ENCODE peak calls at places on chromosomes 7 and 10, in seven cellular contexts. E is GM06990, P is HCT116, R is psoas muscle, L is Peyer's patch, F is WERI-Rb-1, T is esophagus squamous epithelium. O is an unnamed sample.

GRCh38 chr10:71777213-71777985 is 4.1 kb upstream of the VSIR start:
- DNase-seq in E (no peak), P (no peak), R (no peak), L (no peak), F (no peak), T (no peak), O (no peak)

GRCh38 chr10:71433983-71434744 is 37.4 kb downstream of the CDH23 start:
- DNase-seq in E (no peak), P (no peak), R (no peak), L (no peak), F (no peak), T (no peak), O (no peak)

GRCh38 chr7:17682586-17682985 is 257.7 kb downstream of the SNX13 start:
- DNase-seq in E (no peak), P (no peak), R (no peak), L (no peak), F (no peak), T (no peak), O (peak)

GRCh38 chr7:20172736-20173334 is 44.3 kb downstream of the MACC1 start:
- DNase-seq in E (no peak), P (peak), R (no peak), L (peak), F (peak), T (no peak), O (peak)

GRCh38 chr10:17122052-17122451 is 7.6 kb downstream of the CUBN start:
- DNase-seq in E (no peak), P (no peak), R (no peak), L (no peak), F (no peak), T (no peak), O (no peak)

GRCh38 chr10:75403144-75404022 is 1.8 kb upstream of the ZNF503 start:
- DNase-seq in E (peak), P (no peak), R (peak), L (no peak), F (peak), T (no peak), O (no peak)

GRCh38 chr10:79246209-79246581 is 101.1 kb upstream of the PPIF start:
- DNase-seq in E (no peak), P (no peak), R (peak), L (no peak), F (no peak), T (no peak), O (peak)

GRCh38 chr7:138610671-138611170 is 90.4 kb downstream of the SVOPL start:
- DNase-seq in E (no peak), P (no peak), R (no peak), L (no peak), F (no peak), T (no peak), O (no peak)

GRCh38 chr10:91796332-91797076 is 1.7 kb upstream of the TNKS2 start:
- DNase-seq in E (peak), P (no peak), R (no peak), L (peak), F (peak), T (no peak), O (peak)

GRCh38 chr7:54802841-54803240 is 43.8 kb upstream of the SEC61G start:
- DNase-seq in E (no peak), P (no peak), R (no peak), L (no peak), F (no peak), T (no peak), O (peak)

GRCh38 chr7:116953372-116953726 is at the start of gene ST7:
- DNase-seq in E (peak), P (peak), R (peak), L (peak), F (peak), T (no peak), O (peak)

GRCh38 chr10:69057951-69058297 is 30.0 kb upstream of the SRGN start:
- DNase-seq in E (no peak), P (no peak), R (no peak), L (no peak), F (no peak), T (no peak), O (peak)

GRCh38 chr10:131982185-131982756 is 548 bp upstream of the BNIP3 start:
- DNase-seq in E (peak), P (no peak), R (no peak), L (no peak), F (no peak), T (no peak), O (no peak)

GRCh38 chr10:124522903-124523260 is 61.3 kb downstream of the LHPP start:
- DNase-seq in E (no peak), P (no peak), R (peak), L (no peak), F (no peak), T (no peak), O (no peak)

GRCh38 chr10:15384154-15384553 is 13.1 kb upstream of the FAM171A1 start:
- DNase-seq in E (no peak), P (no peak), R (no peak), L (no peak), F (no peak), T (no peak), O (no peak)

GRCh38 chr10:105969884-105970377 is 1194.6 kb downstream of the SORCS1 start:
- DNase-seq in E (no peak), P (no peak), R (no peak), L (no peak), F (no peak), T (no peak), O (no peak)

GRCh38 chr7:33711231-33712019 is 193.9 kb upstream of the BMPER start:
- DNase-seq in E (no peak), P (no peak), R (no peak), L (no peak), F (peak), T (no peak), O (no peak)

GRCh38 chr10:24553051-24553612 is 170.6 kb downstream of the ARHGAP21 start:
- DNase-seq in E (no peak), P (no peak), R (no peak), L (no peak), F (no peak), T (no peak), O (no peak)

GRCh38 chr10:8034666-8035640 is 19.5 kb upstream of the GATA3 start:
- DNase-seq in E (no peak), P (no peak), R (peak), L (no peak), F (no peak), T (no peak), O (no peak)

GRCh38 chr7:2863461-2864066 is 19.5 kb upstream of the GNA12 start:
- DNase-seq in E (peak), P (peak), R (peak), L (peak), F (no peak), T (peak), O (peak)

GRCh38 chr10:98269435-98269912 is 1.5 kb upstream of the LOXL4 start:
- DNase-seq in E (no peak), P (peak), R (peak), L (no peak), F (no peak), T (no peak), O (peak)

GRCh38 chr7:40760293-40760964 is 625.6 kb downstream of the SUGCT start:
- DNase-seq in E (no peak), P (no peak), R (no peak), L (no peak), F (no peak), T (no peak), O (peak)

GRCh38 chr7:8436965-8437364 is 3.6 kb downstream of the NXPH1 start:
- DNase-seq in E (peak), P (peak), R (no peak), L (no peak), F (peak), T (no peak), O (peak)
- TF ChIP-seq CTCF in E (peak), P (peak), R (peak), L (no peak), F (peak), T (peak), O (peak)

GRCh38 chr10:100981178-100981710 is 6.1 kb downstream of the MRPL43 start:
- DNase-seq in E (no peak), P (no peak), R (no peak), L (no peak), F (no peak), T (no peak), O (no peak)
- H3K4me3 ChIP-seq in E (no peak), P (no peak), R (no peak), L (no peak), F (no peak), T (no peak), O (no peak)

GRCh38 chr10:36094091-36094490 is 452.0 kb upstream of the FZD8 start:
- DNase-seq in E (no peak), P (no peak), R (peak), L (no peak), F (no peak), T (no peak), O (no peak)

GRCh38 chr10:36086976-36087726 is 445.1 kb upstream of the FZD8 start:
- DNase-seq in E (no peak), P (no peak), R (no peak), L (no peak), F (no peak), T (no peak), O (no peak)

DNA sequence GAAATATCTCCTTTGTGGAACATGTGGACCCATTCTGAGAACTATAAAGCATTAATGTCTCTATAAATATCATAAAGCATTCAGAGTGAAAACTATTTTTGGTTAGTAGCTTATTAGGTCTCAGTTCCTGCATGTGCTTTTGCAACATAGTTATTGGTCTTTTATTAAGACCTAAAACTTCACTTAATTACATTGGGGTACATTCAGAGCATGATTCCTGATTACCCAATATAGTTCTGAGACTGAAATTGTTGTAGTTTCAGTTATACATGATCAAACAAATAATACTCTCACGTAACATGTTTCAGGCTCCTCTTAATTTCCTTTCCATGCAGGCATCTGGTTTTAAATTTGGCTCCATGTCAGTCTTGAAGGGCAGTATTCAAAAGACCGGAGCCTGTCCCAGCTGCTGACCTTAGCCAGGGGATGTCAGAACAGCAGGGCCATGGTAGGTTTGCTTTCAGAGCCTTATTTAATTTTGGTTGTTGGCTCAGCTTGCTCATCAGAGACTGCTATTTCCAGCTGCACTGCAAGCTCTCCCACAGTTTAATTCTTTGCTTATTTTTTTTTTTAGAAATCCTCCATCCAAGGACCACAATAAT is 447.8 kb upstream of the FZD8 start:
- DNase-seq in E (no peak), P (no peak), R (no peak), L (no peak), F (no peak), T (no peak), O (no peak)
- TF ChIP-seq CTCF in E (no peak), P (no peak), R (no peak), L (no peak), F (no peak), T (no peak), O (no peak)

GRCh38 chr7:70456729-70457128 is 675.2 kb upstream of the GALNT17 start:
- DNase-seq in E (peak), P (no peak), R (no peak), L (peak), F (no peak), T (no peak), O (no peak)

GRCh38 chr7:70459546-70459945 is 672.4 kb upstream of the GALNT17 start:
- DNase-seq in E (no peak), P (no peak), R (no peak), L (no peak), F (no peak), T (no peak), O (no peak)

GRCh38 chr7:70458195-70458695 is 673.7 kb upstream of the GALNT17 start:
- DNase-seq in E (no peak), P (no peak), R (no peak), L (no peak), F (no peak), T (no peak), O (no peak)

GRCh38 chr7:70455925-70456324 is 676.0 kb upstream of the GALNT17 start:
- DNase-seq in E (peak), P (no peak), R (no peak), L (no peak), F (no peak), T (no peak), O (no peak)

GRCh38 chr7:70457477-70458194 is 674.3 kb upstream of the GALNT17 start:
- DNase-seq in E (no peak), P (no peak), R (no peak), L (no peak), F (no peak), T (no peak), O (no peak)
- H3K4me3 ChIP-seq in E (no peak), P (no peak), R (no peak), L (no peak), F (no peak), T (no peak), O (no peak)

GRCh38 chr7:24323961-24324480 is 40.0 kb downstream of the NPY start:
- DNase-seq in E (no peak), P (no peak), R (no peak), L (no peak), F (no peak), T (no peak), O (no peak)

GRCh38 chr7:24316340-24316739 is 32.4 kb downstream of the NPY start:
- DNase-seq in E (no peak), P (no peak), R (no peak), L (no peak), F (no peak), T (no peak), O (no peak)

GRCh38 chr7:24313777-24314176 is 29.8 kb downstream of the NPY start:
- DNase-seq in E (no peak), P (no peak), R (no peak), L (no peak), F (no peak), T (no peak), O (no peak)

GRCh38 chr7:24319209-24319608 is 35.2 kb downstream of the NPY start:
- DNase-seq in E (no peak), P (no peak), R (no peak), L (no peak), F (no peak), T (no peak), O (no peak)

GRCh38 chr7:24318326-24318725 is 34.3 kb downstream of the NPY start:
- DNase-seq in E (peak), P (peak), R (no peak), L (no peak), F (peak), T (no peak), O (peak)
- TF ChIP-seq CTCF in E (peak), P (peak), R (peak), L (no peak), F (peak), T (no peak), O (peak)

DNA sequence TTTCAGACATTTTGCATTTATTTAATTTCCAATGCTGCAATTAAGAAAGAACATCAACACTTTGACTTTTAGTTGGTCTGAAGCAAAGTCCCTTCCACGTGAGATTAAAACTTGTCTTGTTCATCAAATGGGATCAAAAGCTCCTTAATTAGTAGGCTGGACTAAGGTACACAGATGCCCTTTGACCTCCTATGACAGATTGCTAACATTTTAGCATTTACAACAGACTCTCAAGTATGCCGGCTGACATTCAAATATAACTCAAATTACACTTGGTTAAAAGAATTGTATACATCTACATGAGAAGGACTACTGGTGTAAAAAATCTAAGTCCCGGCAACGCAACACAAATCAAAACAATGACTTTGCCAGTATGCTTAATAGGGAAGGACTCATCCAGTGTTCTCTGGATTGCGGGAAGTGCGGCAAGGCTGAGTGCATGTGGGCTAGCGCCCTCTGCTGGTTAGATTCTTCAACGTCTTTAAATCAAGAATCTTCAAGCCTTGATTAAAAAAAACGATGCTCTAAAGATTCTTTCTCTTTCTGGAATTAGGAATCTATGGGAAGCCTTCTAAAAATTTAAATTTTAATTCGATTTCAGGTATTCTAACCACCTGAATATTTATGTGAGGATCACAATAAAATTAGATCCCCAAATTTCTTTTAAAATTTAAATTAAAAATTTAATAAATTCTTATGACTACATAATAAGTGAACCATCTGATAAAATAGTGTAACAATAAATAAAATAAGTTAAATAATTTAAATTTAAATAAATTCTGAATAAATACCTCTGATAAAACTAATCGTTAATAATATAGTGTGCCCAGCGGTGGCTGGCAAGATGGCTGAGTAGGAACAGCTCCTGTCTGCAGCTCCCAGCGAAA is 444.7 kb downstream of the DGKB start:
- DNase-seq in E (no peak), P (peak), R (peak), L (peak), F (peak), T (no peak), O (peak)
- H3K4me3 ChIP-seq in E (no peak), P (peak), R (no peak), L (no peak), F (no peak), T (no peak), O (no peak)

DNA sequence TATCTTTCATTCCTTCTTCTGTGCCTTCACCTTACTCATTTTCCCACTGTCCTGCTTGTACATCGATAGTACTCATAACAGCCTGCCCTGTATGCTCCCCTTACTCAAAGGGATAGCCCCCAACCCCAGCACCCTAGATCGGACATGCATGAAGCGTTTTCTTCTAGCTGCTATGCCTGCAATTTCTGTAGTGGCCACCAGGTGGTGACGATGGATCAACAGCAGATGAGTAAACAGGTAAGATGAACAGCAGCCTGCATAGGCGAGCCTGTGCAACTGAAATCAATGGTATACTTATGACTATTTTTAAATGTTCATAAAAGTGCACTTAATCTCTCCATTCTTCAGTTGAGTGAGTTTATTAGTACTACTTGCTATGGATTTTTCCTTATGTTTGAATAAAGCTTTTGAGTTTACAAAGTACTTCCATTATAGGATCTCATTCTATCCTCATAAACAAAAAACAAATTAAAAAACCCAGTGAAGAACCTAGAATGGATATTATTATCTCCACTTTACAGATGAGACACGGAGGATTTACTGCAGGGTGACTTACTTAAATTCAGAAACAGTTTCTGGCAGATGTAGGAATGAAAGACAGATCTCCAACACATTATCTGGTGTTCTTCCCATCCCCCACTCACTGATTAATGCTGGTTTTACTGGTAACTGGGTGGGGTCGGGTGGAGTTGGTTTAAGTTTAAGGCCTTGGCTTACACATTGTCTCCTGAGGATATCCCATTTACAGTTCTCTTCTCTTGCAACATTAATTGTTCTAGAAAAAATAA is 222.2 kb downstream of the GLI3 start:
- DNase-seq in E (peak), P (peak), R (no peak), L (no peak), F (peak), T (no peak), O (peak)
- TF ChIP-seq CTCF in E (peak), P (peak), R (peak), L (peak), F (peak), T (peak), O (peak)